ENCODE peak calls at places on chromosomes 5 and 9, in five cellular contexts. One of them, this sample, is unnamed. For H3K4me1, the result is how much of the 10 kb centered on the place peaks cover.

GRCh38 chr9:93813687-93814560 is 141.2 kb downstream of the BARX1 start:
- DNase-seq in CD8-positive, alpha-beta T cell: no peak
- DNase-seq in hepatocyte: no peak
- DNase-seq in PC-3: no peak
- DNase-seq in fibroblast of lung: no peak
- DNase-seq in this sample: no peak

GRCh38 chr5:151627650-151628049 is 36.5 kb upstream of the FAT2 start:
- DNase-seq in PC-3: no peak
- DNase-seq in fibroblast of lung: no peak
- DNase-seq in CD8-positive, alpha-beta T cell: no peak
- DNase-seq in hepatocyte: no peak
- DNase-seq in this sample: no peak

GRCh38 chr9:116721411-116721810 is 34.3 kb downstream of the TRIM32 start:
- DNase-seq in fibroblast of lung: no peak
- DNase-seq in CD8-positive, alpha-beta T cell: no peak
- DNase-seq in hepatocyte: no peak
- DNase-seq in PC-3: no peak
- DNase-seq in this sample: no peak

GRCh38 chr5:66713998-66714397 is 117.8 kb downstream of the MAST4 start:
- DNase-seq in hepatocyte: peak
- DNase-seq in fibroblast of lung: no peak
- DNase-seq in CD8-positive, alpha-beta T cell: no peak
- DNase-seq in PC-3: peak
- DNase-seq in this sample: no peak

GRCh38 chr9:130681769-130682489 is 11.7 kb upstream of the EXOSC2 start:
- DNase-seq in fibroblast of lung: no peak
- DNase-seq in hepatocyte: no peak
- DNase-seq in CD8-positive, alpha-beta T cell: no peak
- DNase-seq in PC-3: no peak
- DNase-seq in this sample: peak

GRCh38 chr5:56651893-56652292 is 163.5 kb upstream of the MAP3K1 start:
- DNase-seq in fibroblast of lung: no peak
- DNase-seq in CD8-positive, alpha-beta T cell: no peak
- DNase-seq in hepatocyte: no peak
- DNase-seq in PC-3: no peak
- DNase-seq in this sample: no peak

GRCh38 chr5:57825026-57825683 is 342.5 kb upstream of the ACTBL2 start:
- DNase-seq in fibroblast of lung: peak
- DNase-seq in CD8-positive, alpha-beta T cell: no peak
- DNase-seq in PC-3: peak
- DNase-seq in hepatocyte: no peak
- DNase-seq in this sample: no peak

GRCh38 chr9:133100518-133101355 is 20.3 kb downstream of the RALGDS start:
- DNase-seq in CD8-positive, alpha-beta T cell: no peak
- DNase-seq in hepatocyte: no peak
- DNase-seq in PC-3: no peak
- DNase-seq in fibroblast of lung: no peak
- DNase-seq in this sample: no peak

GRCh38 chr9:94999832-95000231 is 273.3 kb downstream of the AOPEP start:
- DNase-seq in hepatocyte: no peak
- DNase-seq in fibroblast of lung: no peak
- DNase-seq in PC-3: no peak
- DNase-seq in CD8-positive, alpha-beta T cell: no peak
- DNase-seq in this sample: no peak

GRCh38 chr5:181133610-181134231 is 2.8 kb upstream of the OR2V1 start:
- DNase-seq in PC-3: peak
- DNase-seq in fibroblast of lung: peak
- DNase-seq in CD8-positive, alpha-beta T cell: no peak
- DNase-seq in hepatocyte: peak
- DNase-seq in this sample: peak

GRCh38 chr5:144391044-144391443 is 220.4 kb downstream of the KCTD16 start:
- DNase-seq in PC-3: no peak
- DNase-seq in CD8-positive, alpha-beta T cell: no peak
- DNase-seq in fibroblast of lung: no peak
- DNase-seq in hepatocyte: no peak
- DNase-seq in this sample: no peak

GRCh38 chr5:159053216-159053615 is 46.5 kb downstream of the EBF1 start:
- DNase-seq in fibroblast of lung: no peak
- DNase-seq in hepatocyte: no peak
- DNase-seq in CD8-positive, alpha-beta T cell: no peak
- DNase-seq in PC-3: no peak
- DNase-seq in this sample: no peak

GRCh38 chr5:159052282-159053011 is 47.3 kb downstream of the EBF1 start:
- DNase-seq in CD8-positive, alpha-beta T cell: no peak
- DNase-seq in fibroblast of lung: no peak
- DNase-seq in hepatocyte: no peak
- DNase-seq in PC-3: no peak
- DNase-seq in this sample: no peak

GRCh38 chr5:159049844-159050318 is 49.8 kb downstream of the EBF1 start:
- DNase-seq in CD8-positive, alpha-beta T cell: no peak
- DNase-seq in fibroblast of lung: peak
- DNase-seq in PC-3: peak
- DNase-seq in hepatocyte: peak
- DNase-seq in this sample: no peak

GRCh38 chr5:159050408-159051091 is 49.2 kb downstream of the EBF1 start:
- DNase-seq in CD8-positive, alpha-beta T cell: no peak
- DNase-seq in PC-3: peak
- DNase-seq in fibroblast of lung: peak
- DNase-seq in hepatocyte: no peak
- DNase-seq in this sample: peak

DNA sequence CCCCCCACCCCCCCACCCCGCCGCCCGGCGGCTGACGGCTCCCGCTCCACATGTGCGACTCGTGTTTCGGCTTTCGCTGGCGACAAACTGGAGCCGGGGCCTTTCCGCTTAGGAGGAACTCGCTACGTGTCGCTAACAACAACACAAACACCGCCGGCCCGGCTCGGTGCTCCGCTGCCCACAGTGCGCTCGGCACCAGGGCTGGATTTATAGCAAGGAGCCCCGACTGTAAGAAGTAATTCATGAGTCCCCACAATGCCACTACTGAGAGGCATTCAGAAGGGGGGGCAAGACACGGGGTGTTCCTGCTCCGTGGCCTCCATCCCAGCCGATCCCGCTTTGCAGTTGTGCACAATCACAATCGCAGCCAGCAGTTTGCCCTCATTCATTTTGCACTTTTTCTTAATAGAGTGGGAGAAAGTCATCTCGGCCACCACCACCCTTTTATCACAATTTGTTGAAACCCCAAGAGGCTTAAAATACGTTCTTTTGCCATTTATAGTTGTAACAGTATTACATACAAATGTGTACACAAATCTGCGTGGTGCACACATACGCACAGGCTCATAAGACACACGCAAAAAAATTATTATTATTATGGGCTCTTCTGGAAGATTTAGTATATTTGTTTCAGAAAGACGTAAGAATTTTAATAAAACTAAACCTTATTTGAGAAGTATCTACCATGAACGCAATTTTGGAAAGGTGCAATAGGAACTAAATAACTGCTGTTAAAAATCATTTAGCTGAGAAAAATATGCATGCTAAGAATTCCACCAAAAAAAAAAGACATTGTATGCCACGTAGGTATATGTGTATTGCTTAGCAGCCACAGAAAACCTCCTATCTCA is 48.1 kb downstream of the EBF1 start:
- DNase-seq in PC-3: peak
- DNase-seq in CD8-positive, alpha-beta T cell: no peak
- DNase-seq in hepatocyte: peak
- DNase-seq in fibroblast of lung: peak
- DNase-seq in this sample: peak
- H3K4me3 ChIP-seq in PC-3: peak
- H3K4me3 ChIP-seq in CD8-positive, alpha-beta T cell: no peak
- H3K4me3 ChIP-seq in hepatocyte: peak
- H3K4me3 ChIP-seq in fibroblast of lung: no peak
- H3K4me3 ChIP-seq in this sample: peak

GRCh38 chr9:112041536-112042243 is 133.4 kb downstream of the SUSD1 start:
- DNase-seq in PC-3: peak
- DNase-seq in CD8-positive, alpha-beta T cell: no peak
- DNase-seq in fibroblast of lung: peak
- DNase-seq in hepatocyte: peak
- DNase-seq in this sample: no peak

GRCh38 chr9:112041199-112041535 is 133.9 kb downstream of the SUSD1 start:
- DNase-seq in fibroblast of lung: no peak
- DNase-seq in PC-3: no peak
- DNase-seq in hepatocyte: no peak
- DNase-seq in CD8-positive, alpha-beta T cell: no peak
- DNase-seq in this sample: no peak

GRCh38 chr9:112042769-112043168 is 132.3 kb downstream of the SUSD1 start:
- DNase-seq in PC-3: no peak
- DNase-seq in hepatocyte: no peak
- DNase-seq in CD8-positive, alpha-beta T cell: no peak
- DNase-seq in fibroblast of lung: no peak
- DNase-seq in this sample: no peak

GRCh38 chr9:112043423-112043822 is 131.7 kb downstream of the SUSD1 start:
- DNase-seq in CD8-positive, alpha-beta T cell: no peak
- DNase-seq in fibroblast of lung: peak
- DNase-seq in hepatocyte: no peak
- DNase-seq in PC-3: no peak
- DNase-seq in this sample: no peak

DNA sequence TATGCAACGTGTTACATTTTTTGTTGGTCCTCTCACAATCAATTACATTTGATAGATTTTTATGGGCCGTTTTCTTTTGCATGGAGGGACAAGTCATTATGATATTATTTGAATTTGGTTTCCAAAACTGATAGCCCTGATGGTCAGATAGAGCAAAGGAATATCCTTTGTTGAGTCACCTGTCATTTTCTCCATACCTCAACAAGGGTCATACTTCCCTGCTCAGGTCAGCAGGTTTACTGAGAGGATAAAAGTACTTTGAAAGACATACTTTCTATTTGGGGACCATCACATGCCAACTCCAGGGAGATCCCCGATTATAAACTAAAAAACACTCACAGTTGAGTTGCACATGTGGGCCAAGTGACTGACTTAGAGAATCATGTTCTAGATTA is 132.9 kb downstream of the SUSD1 start:
- DNase-seq in CD8-positive, alpha-beta T cell: no peak
- DNase-seq in hepatocyte: no peak
- DNase-seq in fibroblast of lung: no peak
- DNase-seq in PC-3: no peak
- DNase-seq in this sample: no peak
- H3K4me1 ChIP-seq in CD8-positive, alpha-beta T cell: under half
- H3K4me1 ChIP-seq in hepatocyte: under half
- H3K4me1 ChIP-seq in fibroblast of lung: under half
- H3K4me1 ChIP-seq in PC-3: half or more
- H3K4me1 ChIP-seq in this sample: under half

DNA sequence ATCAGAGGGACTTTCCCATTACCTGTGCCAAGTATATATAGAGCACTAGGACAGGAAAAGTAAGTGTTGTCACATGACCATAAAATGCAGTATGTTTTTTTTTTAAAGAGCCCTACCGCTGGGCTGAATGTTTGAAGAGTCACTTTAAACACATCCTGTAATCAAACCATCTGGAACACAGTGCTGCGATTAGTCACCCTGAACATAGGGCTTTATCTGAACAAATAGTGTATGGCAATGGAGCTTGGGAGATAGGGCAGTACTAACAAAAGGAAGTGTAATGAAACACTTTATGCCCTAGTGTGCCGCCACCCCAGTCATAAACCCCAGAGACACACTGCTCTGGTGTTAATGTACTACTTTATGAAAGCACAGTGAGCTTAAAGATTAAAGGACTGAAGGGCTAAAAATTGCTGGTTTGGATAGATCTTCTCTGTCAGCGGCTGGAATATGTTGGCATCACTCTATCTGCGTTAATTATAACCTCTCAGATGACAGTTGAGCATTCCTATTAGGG is 90.4 kb downstream of the ZNF608 start:
- DNase-seq in hepatocyte: peak
- DNase-seq in CD8-positive, alpha-beta T cell: no peak
- DNase-seq in PC-3: peak
- DNase-seq in fibroblast of lung: peak
- DNase-seq in this sample: peak
- H3K4me3 ChIP-seq in hepatocyte: no peak
- H3K4me3 ChIP-seq in CD8-positive, alpha-beta T cell: no peak
- H3K4me3 ChIP-seq in PC-3: peak
- H3K4me3 ChIP-seq in fibroblast of lung: peak
- H3K4me3 ChIP-seq in this sample: peak

DNA sequence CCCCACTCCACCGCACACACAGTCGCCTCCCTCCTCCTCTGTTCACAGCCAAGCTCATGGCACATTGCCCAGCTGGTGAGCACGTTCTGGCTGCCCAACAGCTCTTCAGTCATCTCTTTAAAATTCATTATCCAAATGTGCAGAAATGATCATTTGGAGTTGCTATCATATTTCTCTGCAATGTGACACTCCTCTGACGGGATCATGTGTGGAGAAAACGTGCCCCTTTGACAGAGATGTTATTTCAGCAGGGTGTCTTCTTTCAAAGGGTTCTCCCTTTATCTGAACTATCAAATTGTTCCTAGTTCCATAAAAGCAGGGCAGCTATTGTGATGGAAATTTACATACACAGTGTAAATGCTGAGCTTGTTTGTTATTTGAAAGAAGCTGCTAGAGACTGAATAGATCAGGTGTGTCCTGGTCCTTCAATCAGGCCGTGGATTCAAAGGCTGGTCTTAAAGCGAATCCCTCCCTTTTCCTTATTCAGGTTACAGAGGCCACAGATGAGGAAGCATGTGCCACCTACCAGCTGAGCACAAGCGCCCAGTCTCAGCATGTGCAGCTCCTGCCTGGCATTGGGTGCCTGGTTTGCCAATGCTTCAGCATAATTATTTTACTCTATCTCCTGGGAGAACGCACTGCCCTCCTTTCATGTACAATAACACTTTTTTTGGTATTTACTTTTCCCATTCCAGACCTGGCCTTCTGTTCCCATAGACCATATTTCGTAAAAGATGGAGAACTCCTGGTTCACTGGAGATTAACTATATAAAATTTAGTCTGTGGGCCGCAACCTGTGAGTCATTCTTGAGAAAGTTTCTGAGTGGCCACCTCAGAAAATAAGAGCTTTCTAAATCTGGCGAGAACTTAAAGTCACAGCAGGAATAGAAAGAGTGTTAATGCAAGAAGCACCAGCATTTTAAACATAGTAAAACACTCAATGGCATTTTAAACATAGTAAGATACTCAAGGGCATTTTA is 433.7 kb downstream of the ENC1 start:
- DNase-seq in CD8-positive, alpha-beta T cell: no peak
- DNase-seq in PC-3: peak
- DNase-seq in fibroblast of lung: peak
- DNase-seq in hepatocyte: peak
- DNase-seq in this sample: peak
- H3K4me1 ChIP-seq in CD8-positive, alpha-beta T cell: under half
- H3K4me1 ChIP-seq in PC-3: under half
- H3K4me1 ChIP-seq in fibroblast of lung: under half
- H3K4me1 ChIP-seq in hepatocyte: under half
- H3K4me1 ChIP-seq in this sample: under half

GRCh38 chr5:54073735-54074134 is 236.6 kb downstream of the ARL15 start:
- DNase-seq in CD8-positive, alpha-beta T cell: no peak
- DNase-seq in hepatocyte: no peak
- DNase-seq in PC-3: no peak
- DNase-seq in fibroblast of lung: no peak
- DNase-seq in this sample: no peak
- H3K4me3 ChIP-seq in CD8-positive, alpha-beta T cell: no peak
- H3K4me3 ChIP-seq in hepatocyte: no peak
- H3K4me3 ChIP-seq in PC-3: no peak
- H3K4me3 ChIP-seq in fibroblast of lung: no peak
- H3K4me3 ChIP-seq in this sample: no peak

This sample was measured in BE2C.